ENCODE peak calls at places on chromosomes 2 and 18, in ten cellular contexts. Z is smooth muscle cell of the brain vasculature; F is fibroblast of mammary gland; J is mucosa of gallbladder; W is ELF-1; E is MCF 10A; M is hepatic stellate cell; S is PC-3; T is stimulated activated CD4-positive, alpha-beta T cell treated with anti-CD3 and anti-CD28 coated beads, Interleukin-15, amount 100 ng/mL, for 1 hour; A is H9. Y is an unnamed sample.

GRCh38 chr18:23405626-23406025 is 47.5 kb upstream of the RIOK3 start:
- DNase-seq in Z (no peak), F (no peak), J (no peak), W (no peak), E (no peak), M (no peak), S (peak; percentile 42), T (no peak), A (no peak), Y (no peak)

GRCh38 chr2:158529379-158530110 is 72.8 kb downstream of the PKP4 start:
- DNase-seq in Z (no peak), F (peak; percentile 54), J (no peak), W (no peak), E (no peak), M (peak; percentile 11), S (peak; percentile 30), T (no peak), A (no peak), Y (no peak)

GRCh38 chr2:205990104-205990503 is 95.9 kb downstream of the INO80D start:
- DNase-seq in Z (no peak), F (no peak), J (no peak), W (no peak), E (no peak), M (no peak), S (no peak), T (no peak), A (no peak), Y (no peak)

GRCh38 chr18:7202119-7202680 is 28.7 kb upstream of the LRRC30 start:
- DNase-seq in Z (no peak), F (no peak), J (no peak), W (no peak), E (no peak), M (no peak), S (no peak), T (no peak), A (no peak), Y (no peak)

GRCh38 chr2:31446848-31447247 is 32.3 kb upstream of the XDH start:
- DNase-seq in Z (no peak), F (peak; percentile 67), J (no peak), W (no peak), E (no peak), M (peak; percentile 12), S (peak; percentile 3), T (no peak), A (no peak), Y (no peak)

GRCh38 chr2:69764286-69765058 is 22.5 kb downstream of the ANXA4 start:
- DNase-seq in Z (no peak), F (peak; percentile 38), J (no peak), W (no peak), E (no peak), M (no peak), S (no peak), T (no peak), A (no peak), Y (peak; percentile 38)

GRCh38 chr2:33229646-33230045 is 246.8 kb upstream of the RASGRP3 start:
- DNase-seq in Z (no peak), F (peak; percentile 78), J (no peak), W (no peak), E (no peak), M (no peak), S (peak; percentile 33), T (no peak), A (no peak), Y (no peak)

GRCh38 chr2:164242409-164242808 is 378.9 kb downstream of the GRB14 start:
- DNase-seq in Z (no peak), F (no peak), J (no peak), W (no peak), E (no peak), M (no peak), S (no peak), T (no peak), A (no peak), Y (peak; percentile 45)

GRCh38 chr2:11983870-11984269 is 237.4 kb downstream of the LPIN1 start:
- DNase-seq in Z (no peak), F (no peak), J (no peak), W (no peak), E (no peak), M (no peak), S (no peak), T (no peak), A (no peak), Y (no peak)

GRCh38 chr18:79241755-79242154 is 154.0 kb upstream of the NFATC1 start:
- DNase-seq in Z (no peak), F (no peak), J (no peak), W (no peak), E (no peak), M (no peak), S (no peak), T (no peak), A (no peak), Y (no peak)

GRCh38 chr2:28713582-28714292 is 37.9 kb upstream of the PPP1CB start:
- DNase-seq in Z (no peak), F (peak; percentile 72), J (no peak), W (no peak), E (peak; percentile 48), M (no peak), S (peak; percentile 40), T (no peak), A (no peak), Y (no peak)

GRCh38 chr2:74587664-74588277 is 33.3 kb downstream of the DOK1 start:
- DNase-seq in Z (peak; percentile 55), F (peak; percentile 75), J (peak; percentile 71), W (peak; percentile 73), E (peak; percentile 78), M (peak; percentile 65), S (peak; percentile 83), T (peak; percentile 20), A (peak; percentile 71), Y (peak; percentile 85)

GRCh38 chr18:10051877-10052631 is 138.2 kb downstream of the VAPA start:
- DNase-seq in Z (peak; percentile 32), F (peak; percentile 90), J (peak; percentile 68), W (no peak), E (peak; percentile 51), M (no peak), S (no peak), T (no peak), A (no peak), Y (no peak)

GRCh38 chr2:134124047-134124753 is 129.7 kb upstream of the MGAT5 start:
- DNase-seq in Z (no peak), F (no peak), J (peak; percentile 52), W (no peak), E (no peak), M (peak; percentile 64), S (no peak), T (no peak), A (no peak), Y (no peak)

GRCh38 chr2:111119847-111120252 is 864 bp upstream of the BCL2L11 start:
- DNase-seq in Z (no peak), F (no peak), J (peak; percentile 17), W (no peak), E (no peak), M (no peak), S (no peak), T (no peak), A (no peak), Y (no peak)

GRCh38 chr18:42025974-42026625 is 71.1 kb downstream of the PIK3C3 start:
- DNase-seq in Z (no peak), F (no peak), J (no peak), W (no peak), E (no peak), M (no peak), S (no peak), T (no peak), A (no peak), Y (peak; percentile 87)

GRCh38 chr2:204436267-204436666 is 109.0 kb upstream of the PARD3B start:
- DNase-seq in Z (no peak), F (no peak), J (no peak), W (no peak), E (no peak), M (no peak), S (no peak), T (no peak), A (no peak), Y (no peak)

GRCh38 chr2:31136732-31137131 is 1.5 kb downstream of the GALNT14 start:
- DNase-seq in Z (no peak), F (no peak), J (no peak), W (no peak), E (no peak), M (no peak), S (no peak), T (no peak), A (no peak), Y (no peak)

GRCh38 chr18:75582940-75583339 is 155.4 kb upstream of the SMIM21 start:
- DNase-seq in Z (no peak), F (no peak), J (no peak), W (no peak), E (no peak), M (no peak), S (no peak), T (no peak), A (no peak), Y (no peak)

GRCh38 chr2:186518291-186518690 is 32.2 kb downstream of the ZC3H15 start:
- DNase-seq in Z (no peak), F (no peak), J (no peak), W (no peak), E (no peak), M (no peak), S (no peak), T (no peak), A (no peak), Y (no peak)

GRCh38 chr2:175605599-175605988 is 396.5 kb downstream of the LNPK start:
- DNase-seq in Z (no peak), F (no peak), J (no peak), W (no peak), E (no peak), M (no peak), S (no peak), T (no peak), A (no peak), Y (no peak)

GRCh38 chr2:172323256-172323655 is 104.1 kb upstream of the ITGA6 start:
- DNase-seq in Z (no peak), F (no peak), J (no peak), W (no peak), E (no peak), M (peak; percentile 29), S (no peak), T (no peak), A (no peak), Y (no peak)

GRCh38 chr2:186639939-186640338 is 50.1 kb downstream of the ITGAV start:
- DNase-seq in Z (no peak), F (no peak), J (no peak), W (no peak), E (no peak), M (no peak), S (no peak), T (no peak), A (no peak), Y (peak; percentile 48)

GRCh38 chr2:60569680-60570111 is 16.2 kb upstream of the BCL11A start:
- DNase-seq in Z (no peak), F (no peak), J (no peak), W (peak; percentile 46), E (no peak), M (no peak), S (no peak), T (no peak), A (no peak), Y (no peak)

GRCh38 chr2:240840435-240841060 is 20.5 kb upstream of the KIF1A start:
- DNase-seq in Z (peak; percentile 20), F (peak; percentile 66), J (peak; percentile 59), W (peak; percentile 88), E (peak; percentile 70), M (peak; percentile 91), S (peak; percentile 73), T (no peak), A (peak; percentile 83), Y (peak; percentile 32)

GRCh38 chr2:31429759-31430438 is 15.4 kb upstream of the XDH start:
- DNase-seq in Z (no peak), F (peak; percentile 64), J (peak; percentile 62), W (no peak), E (peak; percentile 95), M (no peak), S (peak; percentile 95), T (no peak), A (no peak), Y (peak; percentile 7)

GRCh38 chr2:40433739-40434138 is 18.2 kb downstream of the SLC8A1 start:
- DNase-seq in Z (no peak), F (no peak), J (no peak), W (no peak), E (peak; percentile 17), M (no peak), S (no peak), T (no peak), A (no peak), Y (no peak)

GRCh38 chr18:23422751-23423418 is 30.2 kb upstream of the RIOK3 start:
- DNase-seq in Z (no peak), F (peak; percentile 57), J (peak; percentile 44), W (no peak), E (peak; percentile 93), M (peak; percentile 54), S (peak; percentile 91), T (no peak), A (no peak), Y (peak; percentile 91)

Y was measured in GM12865.